ENCODE peak calls at places on chromosomes 13 and 19, in eight cellular contexts. One of them, this sample, is unnamed.

GRCh38 chr19:46741447-46741846 is 4.4 kb upstream of the FKRP start:
- DNase-seq in effector memory CD8-positive, alpha-beta T cell: no peak
- DNase-seq in aorta: no peak
- DNase-seq in NCI-H446 treated with DMSO at 0.1 percent for 48 hours: no peak
- DNase-seq in mucosa of descending colon: no peak
- DNase-seq in activated naive CD4-positive, alpha-beta T cell: no peak
- DNase-seq in NCI-H2081 treated with DMSO at 0.1 percent for 48 hours: no peak
- DNase-seq in HFF-Myc: no peak
- DNase-seq in this sample: no peak

GRCh38 chr13:112842343-112842856 is 126.6 kb upstream of the MCF2L start:
- DNase-seq in effector memory CD8-positive, alpha-beta T cell: no peak
- DNase-seq in aorta: no peak
- DNase-seq in NCI-H446 treated with DMSO at 0.1 percent for 48 hours: no peak
- DNase-seq in mucosa of descending colon: no peak
- DNase-seq in activated naive CD4-positive, alpha-beta T cell: no peak
- DNase-seq in NCI-H2081 treated with DMSO at 0.1 percent for 48 hours: no peak
- DNase-seq in HFF-Myc: no peak
- DNase-seq in this sample: no peak

GRCh38 chr19:35903550-35904179 is 1.3 kb downstream of the HCST start:
- DNase-seq in effector memory CD8-positive, alpha-beta T cell: peak; percentile 85
- DNase-seq in aorta: peak; percentile 93
- DNase-seq in NCI-H446 treated with DMSO at 0.1 percent for 48 hours: no peak
- DNase-seq in mucosa of descending colon: peak; percentile 82
- DNase-seq in activated naive CD4-positive, alpha-beta T cell: peak; percentile 76
- DNase-seq in NCI-H2081 treated with DMSO at 0.1 percent for 48 hours: no peak
- DNase-seq in HFF-Myc: peak; percentile 53
- DNase-seq in this sample: peak; percentile 85

GRCh38 chr19:44738603-44739585 is 9.6 kb upstream of the BCL3 start:
- DNase-seq in effector memory CD8-positive, alpha-beta T cell: no peak
- DNase-seq in aorta: no peak
- DNase-seq in NCI-H446 treated with DMSO at 0.1 percent for 48 hours: no peak
- DNase-seq in mucosa of descending colon: peak; percentile 67
- DNase-seq in activated naive CD4-positive, alpha-beta T cell: no peak
- DNase-seq in NCI-H2081 treated with DMSO at 0.1 percent for 48 hours: no peak
- DNase-seq in HFF-Myc: no peak
- DNase-seq in this sample: no peak

GRCh38 chr13:98155475-98156111 is 12.7 kb downstream of the FARP1 start:
- DNase-seq in effector memory CD8-positive, alpha-beta T cell: no peak
- DNase-seq in aorta: no peak
- DNase-seq in NCI-H446 treated with DMSO at 0.1 percent for 48 hours: no peak
- DNase-seq in mucosa of descending colon: no peak
- DNase-seq in activated naive CD4-positive, alpha-beta T cell: no peak
- DNase-seq in NCI-H2081 treated with DMSO at 0.1 percent for 48 hours: no peak
- DNase-seq in HFF-Myc: no peak
- DNase-seq in this sample: no peak

GRCh38 chr19:3084943-3085342 is 9.2 kb upstream of the GNA11 start:
- DNase-seq in effector memory CD8-positive, alpha-beta T cell: no peak
- DNase-seq in aorta: no peak
- DNase-seq in NCI-H446 treated with DMSO at 0.1 percent for 48 hours: no peak
- DNase-seq in mucosa of descending colon: peak; percentile 90
- DNase-seq in activated naive CD4-positive, alpha-beta T cell: no peak
- DNase-seq in NCI-H2081 treated with DMSO at 0.1 percent for 48 hours: no peak
- DNase-seq in HFF-Myc: no peak
- DNase-seq in this sample: no peak

GRCh38 chr19:49403404-49404187 is 15.5 kb downstream of the KASH5 start:
- DNase-seq in effector memory CD8-positive, alpha-beta T cell: no peak
- DNase-seq in aorta: no peak
- DNase-seq in NCI-H446 treated with DMSO at 0.1 percent for 48 hours: no peak
- DNase-seq in mucosa of descending colon: no peak
- DNase-seq in activated naive CD4-positive, alpha-beta T cell: no peak
- DNase-seq in NCI-H2081 treated with DMSO at 0.1 percent for 48 hours: no peak
- DNase-seq in HFF-Myc: peak; percentile 46
- DNase-seq in this sample: no peak

GRCh38 chr13:97288486-97288900 is 66.4 kb downstream of the MBNL2 start:
- DNase-seq in effector memory CD8-positive, alpha-beta T cell: no peak
- DNase-seq in aorta: no peak
- DNase-seq in NCI-H446 treated with DMSO at 0.1 percent for 48 hours: no peak
- DNase-seq in mucosa of descending colon: no peak
- DNase-seq in activated naive CD4-positive, alpha-beta T cell: no peak
- DNase-seq in NCI-H2081 treated with DMSO at 0.1 percent for 48 hours: no peak
- DNase-seq in HFF-Myc: no peak
- DNase-seq in this sample: no peak

GRCh38 chr13:102214956-102215355 is 186.9 kb downstream of the FGF14 start:
- DNase-seq in effector memory CD8-positive, alpha-beta T cell: no peak
- DNase-seq in aorta: no peak
- DNase-seq in NCI-H446 treated with DMSO at 0.1 percent for 48 hours: no peak
- DNase-seq in mucosa of descending colon: no peak
- DNase-seq in activated naive CD4-positive, alpha-beta T cell: no peak
- DNase-seq in NCI-H2081 treated with DMSO at 0.1 percent for 48 hours: no peak
- DNase-seq in HFF-Myc: no peak
- DNase-seq in this sample: no peak

GRCh38 chr13:110263906-110264305 is 43.1 kb downstream of the COL4A1 start:
- DNase-seq in effector memory CD8-positive, alpha-beta T cell: no peak
- DNase-seq in aorta: no peak
- DNase-seq in NCI-H446 treated with DMSO at 0.1 percent for 48 hours: no peak
- DNase-seq in mucosa of descending colon: peak; percentile 59
- DNase-seq in activated naive CD4-positive, alpha-beta T cell: no peak
- DNase-seq in NCI-H2081 treated with DMSO at 0.1 percent for 48 hours: no peak
- DNase-seq in HFF-Myc: no peak
- DNase-seq in this sample: no peak

GRCh38 chr13:107712145-107712544 is 503.2 kb downstream of the LIG4 start:
- DNase-seq in effector memory CD8-positive, alpha-beta T cell: no peak
- DNase-seq in aorta: no peak
- DNase-seq in NCI-H446 treated with DMSO at 0.1 percent for 48 hours: no peak
- DNase-seq in mucosa of descending colon: no peak
- DNase-seq in activated naive CD4-positive, alpha-beta T cell: no peak
- DNase-seq in NCI-H2081 treated with DMSO at 0.1 percent for 48 hours: no peak
- DNase-seq in HFF-Myc: no peak
- DNase-seq in this sample: no peak

GRCh38 chr13:36445806-36446423 is 13.6 kb downstream of the CCNA1 start:
- DNase-seq in effector memory CD8-positive, alpha-beta T cell: no peak
- DNase-seq in aorta: no peak
- DNase-seq in NCI-H446 treated with DMSO at 0.1 percent for 48 hours: no peak
- DNase-seq in mucosa of descending colon: no peak
- DNase-seq in activated naive CD4-positive, alpha-beta T cell: no peak
- DNase-seq in NCI-H2081 treated with DMSO at 0.1 percent for 48 hours: no peak
- DNase-seq in HFF-Myc: no peak
- DNase-seq in this sample: no peak

GRCh38 chr19:50567052-50567841 is 988 bp downstream of the LRRC4B start:
- DNase-seq in effector memory CD8-positive, alpha-beta T cell: no peak
- DNase-seq in aorta: no peak
- DNase-seq in NCI-H446 treated with DMSO at 0.1 percent for 48 hours: no peak
- DNase-seq in mucosa of descending colon: no peak
- DNase-seq in activated naive CD4-positive, alpha-beta T cell: no peak
- DNase-seq in NCI-H2081 treated with DMSO at 0.1 percent for 48 hours: no peak
- DNase-seq in HFF-Myc: no peak
- DNase-seq in this sample: no peak

This sample was measured in KG1.